ENCODE peak calls at places on chromosomes 13 and 19, in seven cellular contexts. One of them, this sample, is unnamed.

GRCh38 chr13:106376411-106377112 is 158.9 kb downstream of the EFNB2 start:
- DNase-seq in neuronal stem cell: no peak
- DNase-seq in colonic mucosa: no peak
- DNase-seq in IMR-90: peak; percentile 95
- DNase-seq in mammary epithelial cell: peak; percentile 90
- DNase-seq in SK-N-SH: no peak
- DNase-seq in Karpas-422: no peak
- DNase-seq in this sample: peak; percentile 92

GRCh38 chr19:46022061-46022430 is 807 bp downstream of the PGLYRP1 start:
- DNase-seq in neuronal stem cell: no peak
- DNase-seq in colonic mucosa: no peak
- DNase-seq in SK-N-SH: no peak
- DNase-seq in mammary epithelial cell: no peak
- DNase-seq in Karpas-422: no peak
- DNase-seq in IMR-90: no peak
- DNase-seq in this sample: no peak

GRCh38 chr13:76991432-76991795 is 467 bp upstream of the CLN5 start:
- DNase-seq in SK-N-SH: no peak
- DNase-seq in mammary epithelial cell: peak; percentile 13
- DNase-seq in IMR-90: no peak
- DNase-seq in neuronal stem cell: peak; percentile 4
- DNase-seq in Karpas-422: no peak
- DNase-seq in colonic mucosa: peak; percentile 46
- DNase-seq in this sample: peak; percentile 8

GRCh38 chr13:109010912-109011311 is 381.5 kb downstream of the MYO16 start:
- DNase-seq in Karpas-422: no peak
- DNase-seq in mammary epithelial cell: no peak
- DNase-seq in SK-N-SH: no peak
- DNase-seq in IMR-90: no peak
- DNase-seq in neuronal stem cell: no peak
- DNase-seq in colonic mucosa: no peak
- DNase-seq in this sample: no peak

GRCh38 chr13:37194428-37194861 is 89.0 kb upstream of the CSNK1A1L start:
- DNase-seq in neuronal stem cell: no peak
- DNase-seq in mammary epithelial cell: peak; percentile 88
- DNase-seq in Karpas-422: no peak
- DNase-seq in colonic mucosa: no peak
- DNase-seq in IMR-90: peak; percentile 82
- DNase-seq in SK-N-SH: no peak
- DNase-seq in this sample: peak; percentile 54

GRCh38 chr13:99120751-99121150 is 79.9 kb upstream of the UBAC2 start:
- DNase-seq in mammary epithelial cell: no peak
- DNase-seq in Karpas-422: no peak
- DNase-seq in neuronal stem cell: no peak
- DNase-seq in SK-N-SH: no peak
- DNase-seq in IMR-90: no peak
- DNase-seq in colonic mucosa: no peak
- DNase-seq in this sample: no peak

GRCh38 chr19:34904846-34905527 is 21.7 kb upstream of the ZNF30 start:
- DNase-seq in IMR-90: no peak
- DNase-seq in SK-N-SH: peak; percentile 31
- DNase-seq in mammary epithelial cell: peak; percentile 1
- DNase-seq in neuronal stem cell: no peak
- DNase-seq in Karpas-422: no peak
- DNase-seq in colonic mucosa: no peak
- DNase-seq in this sample: no peak

GRCh38 chr13:97142452-97142851 is 79.7 kb upstream of the MBNL2 start:
- DNase-seq in mammary epithelial cell: no peak
- DNase-seq in colonic mucosa: peak; percentile 77
- DNase-seq in neuronal stem cell: no peak
- DNase-seq in IMR-90: no peak
- DNase-seq in SK-N-SH: no peak
- DNase-seq in Karpas-422: peak; percentile 55
- DNase-seq in this sample: no peak

GRCh38 chr13:94323746-94324408 is 155.6 kb downstream of the DCT start:
- DNase-seq in IMR-90: no peak
- DNase-seq in colonic mucosa: no peak
- DNase-seq in SK-N-SH: no peak
- DNase-seq in Karpas-422: no peak
- DNase-seq in neuronal stem cell: no peak
- DNase-seq in mammary epithelial cell: no peak
- DNase-seq in this sample: no peak

GRCh38 chr13:65966991-65967451 is 1263.1 kb downstream of the PCDH9 start:
- DNase-seq in IMR-90: peak; percentile 45
- DNase-seq in Karpas-422: peak; percentile 77
- DNase-seq in neuronal stem cell: no peak
- DNase-seq in SK-N-SH: peak; percentile 7
- DNase-seq in colonic mucosa: no peak
- DNase-seq in mammary epithelial cell: peak; percentile 48
- DNase-seq in this sample: peak; percentile 23

GRCh38 chr13:99376924-99377323 is 69.7 kb upstream of the GPR183 start:
- DNase-seq in mammary epithelial cell: no peak
- DNase-seq in SK-N-SH: no peak
- DNase-seq in IMR-90: no peak
- DNase-seq in Karpas-422: no peak
- DNase-seq in colonic mucosa: no peak
- DNase-seq in neuronal stem cell: no peak
- DNase-seq in this sample: no peak

GRCh38 chr19:31745731-31746130 is 396.5 kb upstream of the TSHZ3 start:
- DNase-seq in colonic mucosa: no peak
- DNase-seq in neuronal stem cell: no peak
- DNase-seq in IMR-90: no peak
- DNase-seq in Karpas-422: no peak
- DNase-seq in mammary epithelial cell: no peak
- DNase-seq in SK-N-SH: no peak
- DNase-seq in this sample: no peak

GRCh38 chr19:17873661-17874422 is 2.1 kb downstream of the SLC5A5 start:
- DNase-seq in SK-N-SH: peak; percentile 98
- DNase-seq in mammary epithelial cell: peak; percentile 37
- DNase-seq in IMR-90: no peak
- DNase-seq in colonic mucosa: peak; percentile 60
- DNase-seq in Karpas-422: peak; percentile 89
- DNase-seq in neuronal stem cell: peak; percentile 72
- DNase-seq in this sample: no peak

GRCh38 chr13:44768233-44768632 is 192.1 kb upstream of the TSC22D1 start:
- DNase-seq in mammary epithelial cell: no peak
- DNase-seq in Karpas-422: no peak
- DNase-seq in IMR-90: no peak
- DNase-seq in neuronal stem cell: no peak
- DNase-seq in SK-N-SH: no peak
- DNase-seq in colonic mucosa: no peak
- DNase-seq in this sample: no peak

GRCh38 chr19:47447470-47448359 is 24.0 kb downstream of the SLC8A2 start:
- DNase-seq in IMR-90: peak; percentile 22
- DNase-seq in mammary epithelial cell: peak; percentile 49
- DNase-seq in neuronal stem cell: peak; percentile 82
- DNase-seq in SK-N-SH: peak; percentile 97
- DNase-seq in Karpas-422: peak; percentile 80
- DNase-seq in colonic mucosa: peak; percentile 71
- DNase-seq in this sample: peak; percentile 31

GRCh38 chr19:18440421-18440877 is 2.5 kb upstream of the ISYNA1 start:
- DNase-seq in Karpas-422: peak; percentile 81
- DNase-seq in IMR-90: no peak
- DNase-seq in colonic mucosa: no peak
- DNase-seq in neuronal stem cell: no peak
- DNase-seq in mammary epithelial cell: no peak
- DNase-seq in SK-N-SH: peak; percentile 64
- DNase-seq in this sample: no peak

GRCh38 chr13:64723735-64724134 is 2506.4 kb downstream of the PCDH9 start:
- DNase-seq in mammary epithelial cell: peak; percentile 90
- DNase-seq in Karpas-422: no peak
- DNase-seq in neuronal stem cell: no peak
- DNase-seq in IMR-90: peak; percentile 94
- DNase-seq in SK-N-SH: peak; percentile 51
- DNase-seq in colonic mucosa: no peak
- DNase-seq in this sample: peak; percentile 97

GRCh38 chr13:38542601-38543000 is 144.3 kb upstream of the FREM2 start:
- DNase-seq in Karpas-422: no peak
- DNase-seq in IMR-90: no peak
- DNase-seq in neuronal stem cell: no peak
- DNase-seq in colonic mucosa: no peak
- DNase-seq in mammary epithelial cell: peak; percentile 63
- DNase-seq in SK-N-SH: no peak
- DNase-seq in this sample: peak; percentile 33

DNA sequence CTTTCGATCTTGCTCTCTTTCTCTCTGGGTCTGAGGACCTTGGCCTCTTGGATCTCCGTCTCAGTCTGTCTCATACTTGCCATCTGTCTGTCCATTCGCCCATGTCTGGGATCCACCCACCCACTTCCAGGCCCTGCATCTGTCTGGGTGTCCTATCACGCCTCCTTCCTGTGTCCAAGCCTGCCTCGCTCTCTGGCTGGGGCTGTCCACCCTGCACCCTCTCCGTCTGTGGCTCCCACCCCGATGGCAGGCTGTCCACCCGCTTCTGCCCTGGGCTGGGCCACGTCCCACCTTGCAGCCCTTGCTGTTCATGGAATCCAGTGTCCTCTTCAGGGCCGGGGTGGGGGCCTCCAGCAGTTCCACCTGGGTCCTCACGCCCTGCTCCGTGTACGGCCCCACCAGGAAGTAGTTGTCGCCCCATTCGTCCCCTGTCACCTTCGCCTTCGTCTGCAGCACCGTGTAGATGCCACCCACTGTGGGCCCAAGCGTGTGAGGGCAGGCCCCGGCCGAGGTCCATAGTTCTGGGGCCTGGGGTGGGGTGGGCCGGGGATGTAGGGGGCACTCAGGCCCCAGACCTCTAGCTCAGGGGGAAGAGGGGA is 2.0 kb downstream of the GYS1 start:
- DNase-seq in neuronal stem cell: no peak
- DNase-seq in Karpas-422: no peak
- DNase-seq in mammary epithelial cell: no peak
- DNase-seq in IMR-90: no peak
- DNase-seq in SK-N-SH: no peak
- DNase-seq in colonic mucosa: no peak
- DNase-seq in this sample: no peak
- H3K9ac ChIP-seq in neuronal stem cell: peak overlapping the region; percentile 72
- H3K9ac ChIP-seq in Karpas-422: peak overlapping the region; percentile 91
- H3K9ac ChIP-seq in mammary epithelial cell: peak overlapping the region; percentile 89
- H3K9ac ChIP-seq in IMR-90: peak overlapping the region; percentile 92
- H3K9ac ChIP-seq in SK-N-SH: no peak overlapping the region
- H3K9ac ChIP-seq in colonic mucosa: no peak overlapping the region
- H3K9ac ChIP-seq in this sample: peak overlapping the region; percentile 93

GRCh38 chr13:26253787-26254582 is at the start of gene CDK8:
- DNase-seq in colonic mucosa: peak; percentile 94
- DNase-seq in mammary epithelial cell: peak; percentile 95
- DNase-seq in SK-N-SH: peak; percentile 89
- DNase-seq in IMR-90: peak; percentile 87
- DNase-seq in Karpas-422: peak; percentile 95
- DNase-seq in neuronal stem cell: peak; percentile 92
- DNase-seq in this sample: peak; percentile 93

GRCh38 chr13:26257049-26257448 is 3.1 kb downstream of the CDK8 start:
- DNase-seq in mammary epithelial cell: no peak
- DNase-seq in colonic mucosa: no peak
- DNase-seq in IMR-90: no peak
- DNase-seq in Karpas-422: peak; percentile 54
- DNase-seq in neuronal stem cell: no peak
- DNase-seq in SK-N-SH: no peak
- DNase-seq in this sample: no peak

GRCh38 chr13:26254583-26255102 is 714 bp downstream of the CDK8 start:
- DNase-seq in IMR-90: peak; percentile 31
- DNase-seq in SK-N-SH: peak; percentile 68
- DNase-seq in neuronal stem cell: no peak
- DNase-seq in Karpas-422: peak; percentile 65
- DNase-seq in colonic mucosa: peak; percentile 65
- DNase-seq in mammary epithelial cell: peak; percentile 71
- DNase-seq in this sample: peak; percentile 33

GRCh38 chr13:26253262-26253786 is 605 bp upstream of the CDK8 start:
- DNase-seq in IMR-90: no peak
- DNase-seq in mammary epithelial cell: no peak
- DNase-seq in colonic mucosa: no peak
- DNase-seq in neuronal stem cell: no peak
- DNase-seq in Karpas-422: no peak
- DNase-seq in SK-N-SH: no peak
- DNase-seq in this sample: no peak

DNA sequence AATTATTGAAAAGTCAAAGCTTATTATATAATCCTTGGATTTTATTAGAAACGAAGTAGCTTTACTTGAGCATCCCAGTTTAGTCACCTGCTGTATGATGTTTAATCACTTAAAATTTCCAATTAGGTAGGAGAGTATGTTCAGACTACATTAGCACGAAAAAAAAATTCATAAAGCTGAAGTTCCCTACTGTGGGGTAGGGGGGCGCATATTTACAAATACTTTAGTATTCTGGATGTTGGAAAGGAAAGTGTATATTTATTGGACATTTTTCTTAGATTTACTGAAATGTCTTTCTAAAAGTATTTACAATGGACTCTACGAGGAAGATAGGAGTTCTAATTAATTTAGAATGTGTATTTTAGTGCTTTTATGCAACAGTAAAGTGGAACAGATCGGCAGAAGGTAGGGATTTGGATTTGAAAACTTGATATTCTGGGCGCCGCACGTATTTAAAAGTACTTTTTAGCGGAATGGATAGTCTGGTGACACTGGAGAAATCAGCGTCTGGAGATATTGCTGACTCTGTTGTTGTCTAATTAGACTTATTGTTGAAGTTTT is 1.9 kb downstream of the CDK8 start:
- DNase-seq in Karpas-422: no peak
- DNase-seq in mammary epithelial cell: no peak
- DNase-seq in SK-N-SH: peak; percentile 39
- DNase-seq in colonic mucosa: no peak
- DNase-seq in neuronal stem cell: no peak
- DNase-seq in IMR-90: peak; percentile 4
- DNase-seq in this sample: peak; percentile 9
- H3K9ac ChIP-seq in Karpas-422: no peak overlapping the region
- H3K9ac ChIP-seq in mammary epithelial cell: peak overlapping the region; percentile 85
- H3K9ac ChIP-seq in SK-N-SH: peak overlapping the region; percentile 75
- H3K9ac ChIP-seq in colonic mucosa: no peak overlapping the region
- H3K9ac ChIP-seq in neuronal stem cell: no peak overlapping the region
- H3K9ac ChIP-seq in IMR-90: peak overlapping the region; percentile 91
- H3K9ac ChIP-seq in this sample: no peak overlapping the region

GRCh38 chr19:54045771-54046170 is 17.9 kb downstream of the VSTM1 start:
- DNase-seq in SK-N-SH: no peak
- DNase-seq in mammary epithelial cell: no peak
- DNase-seq in colonic mucosa: no peak
- DNase-seq in neuronal stem cell: no peak
- DNase-seq in IMR-90: no peak
- DNase-seq in Karpas-422: no peak
- DNase-seq in this sample: no peak
- H3K9ac ChIP-seq in SK-N-SH: no peak overlapping the region
- H3K9ac ChIP-seq in mammary epithelial cell: no peak overlapping the region
- H3K9ac ChIP-seq in colonic mucosa: no peak overlapping the region
- H3K9ac ChIP-seq in neuronal stem cell: no peak overlapping the region
- H3K9ac ChIP-seq in IMR-90: no peak overlapping the region
- H3K9ac ChIP-seq in Karpas-422: no peak overlapping the region
- H3K9ac ChIP-seq in this sample: no peak overlapping the region

GRCh38 chr19:5501907-5502306 is 46.7 kb downstream of the ZNRF4 start:
- DNase-seq in IMR-90: no peak
- DNase-seq in colonic mucosa: no peak
- DNase-seq in Karpas-422: no peak
- DNase-seq in SK-N-SH: no peak
- DNase-seq in neuronal stem cell: no peak
- DNase-seq in mammary epithelial cell: no peak
- DNase-seq in this sample: no peak
- H3K9ac ChIP-seq in IMR-90: no peak overlapping the region
- H3K9ac ChIP-seq in colonic mucosa: no peak overlapping the region
- H3K9ac ChIP-seq in Karpas-422: no peak overlapping the region
- H3K9ac ChIP-seq in SK-N-SH: no peak overlapping the region
- H3K9ac ChIP-seq in neuronal stem cell: no peak overlapping the region
- H3K9ac ChIP-seq in mammary epithelial cell: no peak overlapping the region
- H3K9ac ChIP-seq in this sample: no peak overlapping the region